ENCODE peak calls at places on chromosome 4, in four cellular contexts. One of them, this sample, is unnamed.

GRCh38 chr4:144701683-144702233 is 55.8 kb downstream of the HHIP start:
- DNase-seq in prostate gland: no peak
- DNase-seq in transverse colon: no peak
- DNase-seq in stomach: no peak
- DNase-seq in this sample: no peak

GRCh38 chr4:6268650-6269399 is 825 bp upstream of the WFS1 start:
- DNase-seq in transverse colon: no peak
- DNase-seq in stomach: no peak
- DNase-seq in prostate gland: no peak
- DNase-seq in this sample: no peak

GRCh38 chr4:78056265-78057129 is 626 bp upstream of the FRAS1 start:
- DNase-seq in transverse colon: peak
- DNase-seq in stomach: peak
- DNase-seq in prostate gland: peak
- DNase-seq in this sample: no peak

GRCh38 chr4:78247541-78248285 is 190.6 kb downstream of the FRAS1 start:
- DNase-seq in prostate gland: peak
- DNase-seq in transverse colon: no peak
- DNase-seq in stomach: no peak
- DNase-seq in this sample: no peak

GRCh38 chr4:112343330-112343729 is 46.2 kb downstream of the ALPK1 start:
- DNase-seq in stomach: no peak
- DNase-seq in transverse colon: no peak
- DNase-seq in prostate gland: no peak
- DNase-seq in this sample: no peak

GRCh38 chr4:91198951-91199350 is 1071.8 kb downstream of the CCSER1 start:
- DNase-seq in stomach: no peak
- DNase-seq in transverse colon: no peak
- DNase-seq in prostate gland: no peak
- DNase-seq in this sample: no peak

GRCh38 chr4:23728393-23728792 is 161.5 kb downstream of the PPARGC1A start:
- DNase-seq in stomach: no peak
- DNase-seq in transverse colon: no peak
- DNase-seq in prostate gland: no peak
- DNase-seq in this sample: no peak

GRCh38 chr4:121696641-121697461 is at the start of gene ANXA5:
- DNase-seq in prostate gland: peak
- DNase-seq in transverse colon: peak
- DNase-seq in stomach: peak
- DNase-seq in this sample: no peak

GRCh38 chr4:41281038-41281634 is 24.4 kb downstream of the UCHL1 start:
- DNase-seq in stomach: no peak
- DNase-seq in prostate gland: peak
- DNase-seq in transverse colon: peak
- DNase-seq in this sample: peak

GRCh38 chr4:158814636-158815035 is 45.8 kb downstream of the FNIP2 start:
- DNase-seq in stomach: no peak
- DNase-seq in transverse colon: no peak
- DNase-seq in prostate gland: no peak
- DNase-seq in this sample: no peak

GRCh38 chr4:13611283-13611842 is 16.2 kb downstream of the BOD1L1 start:
- DNase-seq in stomach: no peak
- DNase-seq in transverse colon: peak
- DNase-seq in prostate gland: no peak
- DNase-seq in this sample: no peak

GRCh38 chr4:37983951-37984350 is 23.8 kb downstream of the PTTG2 start:
- DNase-seq in transverse colon: no peak
- DNase-seq in stomach: no peak
- DNase-seq in prostate gland: no peak
- DNase-seq in this sample: no peak

GRCh38 chr4:7736436-7737267 is 203.0 kb downstream of the AFAP1 start:
- DNase-seq in transverse colon: no peak
- DNase-seq in stomach: no peak
- DNase-seq in prostate gland: no peak
- DNase-seq in this sample: no peak

GRCh38 chr4:140115140-140115539 is 38.8 kb downstream of the MAML3 start:
- DNase-seq in prostate gland: no peak
- DNase-seq in stomach: no peak
- DNase-seq in transverse colon: no peak
- DNase-seq in this sample: no peak

GRCh38 chr4:24979554-24979953 is 51.2 kb downstream of the LGI2 start:
- DNase-seq in stomach: no peak
- DNase-seq in transverse colon: peak
- DNase-seq in prostate gland: no peak
- DNase-seq in this sample: peak

GRCh38 chr4:12439633-12440305 is 1011.1 kb upstream of the HS3ST1 start:
- DNase-seq in transverse colon: no peak
- DNase-seq in stomach: no peak
- DNase-seq in prostate gland: no peak
- DNase-seq in this sample: no peak

GRCh38 chr4:115082633-115083032 is 30.8 kb downstream of the NDST4 start:
- DNase-seq in prostate gland: no peak
- DNase-seq in stomach: no peak
- DNase-seq in transverse colon: no peak
- DNase-seq in this sample: no peak

GRCh38 chr4:93730251-93730650 is 98.3 kb upstream of the ATOH1 start:
- DNase-seq in transverse colon: no peak
- DNase-seq in prostate gland: no peak
- DNase-seq in stomach: no peak
- DNase-seq in this sample: no peak

GRCh38 chr4:25838526-25838925 is 24.3 kb downstream of the SEL1L3 start:
- DNase-seq in transverse colon: no peak
- DNase-seq in prostate gland: no peak
- DNase-seq in stomach: no peak
- DNase-seq in this sample: no peak

GRCh38 chr4:150853882-150854281 is 161.2 kb downstream of the LRBA start:
- DNase-seq in transverse colon: no peak
- DNase-seq in stomach: no peak
- DNase-seq in prostate gland: no peak
- DNase-seq in this sample: no peak

GRCh38 chr4:172706000-172706399 is 462.6 kb upstream of the GALNT7 start:
- DNase-seq in transverse colon: no peak
- DNase-seq in stomach: no peak
- DNase-seq in prostate gland: no peak
- DNase-seq in this sample: no peak

DNA sequence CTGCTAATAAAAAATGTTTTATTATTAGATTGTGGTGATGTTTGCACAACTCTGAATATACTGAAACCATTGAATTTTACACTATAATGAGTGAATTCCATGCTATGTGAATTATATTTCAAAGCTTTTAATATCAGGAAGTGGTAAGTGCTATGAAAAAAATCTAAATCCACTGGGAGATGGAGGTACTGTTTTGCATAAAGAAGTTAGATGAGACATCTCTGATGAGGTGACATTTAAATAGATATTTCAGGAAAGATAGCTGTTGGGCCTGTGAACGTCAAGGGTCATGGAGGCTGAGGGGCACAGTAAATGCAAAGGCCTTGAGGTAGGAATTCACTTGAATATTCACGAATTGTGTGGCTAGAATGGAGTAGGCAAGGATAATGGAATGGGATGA is 12.3 kb downstream of the DCUN1D4 start:
- DNase-seq in stomach: no peak
- DNase-seq in prostate gland: no peak
- DNase-seq in transverse colon: no peak
- DNase-seq in this sample: peak
- H3K4me3 ChIP-seq in stomach: no peak
- H3K4me3 ChIP-seq in prostate gland: no peak
- H3K4me3 ChIP-seq in transverse colon: no peak
- H3K4me3 ChIP-seq in this sample: peak

GRCh38 chr4:125200556-125200955 is 114.2 kb upstream of the FAT4 start:
- DNase-seq in prostate gland: no peak
- DNase-seq in stomach: no peak
- DNase-seq in transverse colon: no peak
- DNase-seq in this sample: no peak

DNA sequence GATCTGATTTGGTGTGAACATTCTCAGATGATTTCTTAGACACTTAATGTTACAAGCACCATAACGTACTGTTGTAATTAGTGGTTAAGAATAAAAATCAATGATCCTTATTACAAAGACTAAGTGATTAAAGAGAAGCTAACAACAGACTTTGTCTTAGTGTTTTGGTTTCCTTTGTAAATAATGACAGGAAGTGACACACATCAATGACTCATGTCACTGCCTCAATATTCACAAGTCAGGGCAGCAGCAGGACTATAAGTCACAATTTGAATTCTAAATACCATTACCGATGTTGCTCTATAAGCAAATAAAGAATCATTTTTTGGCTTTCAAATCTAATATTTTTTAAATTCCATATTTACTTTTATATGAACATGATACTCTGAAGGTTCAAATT is 115.8 kb upstream of the FAT4 start:
- DNase-seq in transverse colon: no peak
- DNase-seq in prostate gland: no peak
- DNase-seq in stomach: no peak
- DNase-seq in this sample: no peak
- H3K27ac ChIP-seq in transverse colon: no peak
- H3K27ac ChIP-seq in prostate gland: no peak
- H3K27ac ChIP-seq in stomach: no peak
- H3K27ac ChIP-seq in this sample: no peak

DNA sequence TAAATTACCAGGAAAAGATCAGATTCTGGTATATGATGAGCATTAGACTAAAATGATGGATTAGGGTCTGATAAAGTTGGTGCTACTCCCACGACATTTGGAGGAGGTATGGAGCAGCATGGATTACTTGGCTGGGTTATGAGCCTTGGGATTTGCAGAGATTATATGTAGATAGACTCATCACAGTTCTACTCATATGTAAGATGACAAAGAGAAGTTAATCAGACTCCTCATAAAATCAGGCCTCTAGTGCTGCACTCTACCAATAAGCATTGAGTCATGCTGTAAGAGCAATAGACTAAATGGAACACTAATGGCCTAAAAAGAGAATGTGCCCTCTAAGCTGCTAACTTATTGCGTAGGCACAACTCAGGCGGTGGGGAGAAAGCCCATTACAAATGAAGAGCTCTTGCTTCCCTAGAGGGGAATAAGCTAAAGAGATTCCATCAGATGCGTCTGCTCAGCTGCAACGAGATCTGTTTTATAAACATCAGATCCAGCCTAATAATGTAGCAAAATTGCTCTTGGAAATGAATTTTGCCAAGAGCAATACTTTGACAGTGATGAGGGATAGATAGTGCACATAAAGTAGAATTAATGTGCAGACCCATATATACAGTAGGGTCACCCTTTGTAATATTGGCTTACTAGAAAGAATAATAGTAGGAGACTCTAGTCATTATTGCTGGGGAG is 17.5 kb downstream of the LIAS start:
- DNase-seq in transverse colon: no peak
- DNase-seq in prostate gland: no peak
- DNase-seq in stomach: no peak
- DNase-seq in this sample: no peak
- TF ChIP-seq POLR2AphosphoS5 in transverse colon: no peak
- TF ChIP-seq POLR2AphosphoS5 in prostate gland: no peak
- TF ChIP-seq POLR2AphosphoS5 in stomach: no peak
- TF ChIP-seq POLR2AphosphoS5 in this sample: no peak

DNA sequence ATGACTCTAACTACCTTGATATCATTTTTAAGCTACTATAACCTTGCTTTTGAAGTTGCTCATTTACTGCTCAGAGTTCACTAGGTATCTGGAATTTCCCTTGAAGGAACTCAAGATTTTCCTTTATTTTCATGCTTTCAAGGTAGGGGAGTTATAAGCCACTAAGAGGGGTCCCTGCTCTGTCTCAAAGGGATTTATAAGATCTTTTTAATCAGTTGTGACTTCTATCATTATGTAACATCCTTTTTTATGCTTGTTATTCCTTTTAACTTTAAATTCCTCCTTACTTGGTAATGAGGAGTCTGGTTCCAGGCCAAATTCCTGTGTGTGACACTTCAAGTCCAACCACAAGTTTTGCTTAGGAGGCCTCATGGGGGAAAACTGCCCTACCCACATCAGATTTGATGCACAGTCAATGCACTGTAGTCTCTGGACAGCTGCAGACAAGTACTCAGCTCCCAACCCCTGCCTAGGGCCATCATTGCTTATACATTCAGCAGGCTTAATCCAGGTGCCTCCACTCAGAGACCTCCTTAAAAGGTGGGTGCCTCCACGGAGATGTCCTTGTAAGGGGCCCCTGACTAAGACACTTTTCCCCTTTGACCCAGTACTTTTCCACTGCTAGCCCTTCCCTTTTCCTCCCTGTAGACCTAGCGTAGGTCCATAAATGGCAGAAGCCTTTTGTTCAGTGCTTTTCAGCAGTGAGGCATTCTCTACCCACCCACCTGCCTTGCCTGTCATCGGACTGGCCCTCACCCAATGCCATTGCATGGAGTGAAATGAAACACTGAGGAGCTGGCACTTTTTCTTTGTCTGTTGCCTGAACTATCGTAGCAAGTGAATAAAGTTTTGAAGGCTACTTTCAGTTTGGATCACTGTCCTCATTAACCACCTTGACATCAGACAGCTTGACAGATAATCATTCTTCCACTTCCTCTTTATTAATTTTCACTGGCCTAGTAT is 23.9 kb upstream of the PLK4 start:
- DNase-seq in stomach: no peak
- DNase-seq in prostate gland: no peak
- DNase-seq in transverse colon: no peak
- DNase-seq in this sample: no peak
- H3K4me3 ChIP-seq in stomach: no peak
- H3K4me3 ChIP-seq in prostate gland: no peak
- H3K4me3 ChIP-seq in transverse colon: no peak
- H3K4me3 ChIP-seq in this sample: no peak

GRCh38 chr4:182879913-182880312 is 37.3 kb downstream of the DCTD start:
- DNase-seq in prostate gland: no peak
- DNase-seq in stomach: no peak
- DNase-seq in transverse colon: no peak
- DNase-seq in this sample: no peak
- H3K27ac ChIP-seq in prostate gland: no peak
- H3K27ac ChIP-seq in stomach: no peak
- H3K27ac ChIP-seq in transverse colon: no peak
- H3K27ac ChIP-seq in this sample: no peak

GRCh38 chr4:102685768-102686167 is 75.0 kb downstream of the MANBA start:
- DNase-seq in transverse colon: no peak
- DNase-seq in stomach: no peak
- DNase-seq in prostate gland: no peak
- DNase-seq in this sample: no peak

GRCh38 chr4:102684605-102685052 is 76.1 kb downstream of the MANBA start:
- DNase-seq in transverse colon: no peak
- DNase-seq in stomach: no peak
- DNase-seq in prostate gland: no peak
- DNase-seq in this sample: no peak

GRCh38 chr4:102687373-102687981 is 73.3 kb downstream of the MANBA start:
- DNase-seq in prostate gland: no peak
- DNase-seq in transverse colon: no peak
- DNase-seq in stomach: no peak
- DNase-seq in this sample: no peak

GRCh38 chr4:102683846-102684581 is 76.8 kb downstream of the MANBA start:
- DNase-seq in prostate gland: no peak
- DNase-seq in stomach: no peak
- DNase-seq in transverse colon: no peak
- DNase-seq in this sample: no peak

GRCh38 chr4:102687982-102688433 is 72.8 kb downstream of the MANBA start:
- DNase-seq in prostate gland: no peak
- DNase-seq in stomach: no peak
- DNase-seq in transverse colon: no peak
- DNase-seq in this sample: no peak
- TF ChIP-seq POLR2AphosphoS5 in prostate gland: no peak
- TF ChIP-seq POLR2AphosphoS5 in stomach: no peak
- TF ChIP-seq POLR2AphosphoS5 in transverse colon: no peak
- TF ChIP-seq POLR2AphosphoS5 in this sample: no peak